ENCODE peak calls at places on chromosomes 2 and 18, in four cellular contexts. Z is lower leg skin, O is NCI-H82, N is dorsolateral prefrontal cortex. S is an unnamed sample.

GRCh38 chr2:232937278-232937906 is 67.3 kb downstream of the SNORC start:
- DNase-seq in O (no peak), N (no peak), Z (no peak), S (no peak)

GRCh38 chr2:85032621-85033020 is 61.7 kb downstream of the KCMF1 start:
- DNase-seq in O (no peak), N (no peak), Z (no peak), S (no peak)

GRCh38 chr2:155308367-155309009 is 610.0 kb downstream of the KCNJ3 start:
- DNase-seq in N (no peak), Z (no peak), O (no peak), S (no peak)

GRCh38 chr18:470661-471501 is 29.6 kb downstream of the COLEC12 start:
- DNase-seq in Z (no peak), N (no peak), O (no peak), S (no peak)

GRCh38 chr2:235270951-235271350 is 222.9 kb upstream of the AGAP1 start:
- DNase-seq in N (no peak), Z (no peak), O (no peak), S (no peak)

GRCh38 chr2:233409286-233409991 is 55.1 kb downstream of the DGKD start:
- DNase-seq in O (no peak), N (no peak), Z (peak), S (no peak)

GRCh38 chr2:162266468-162266754 is 23.2 kb upstream of the FAP start:
- DNase-seq in O (no peak), Z (no peak), N (no peak), S (no peak)

GRCh38 chr18:23136326-23137092 is 1.2 kb downstream of the CABLES1 start:
- DNase-seq in N (no peak), O (peak), Z (peak), S (peak)

GRCh38 chr2:3302751-3303582 is 74.7 kb downstream of the EIPR1 start:
- DNase-seq in Z (no peak), O (peak), N (no peak), S (no peak)

GRCh38 chr2:53559302-53559967 is 208.2 kb upstream of the CHAC2 start:
- DNase-seq in N (no peak), Z (no peak), O (no peak), S (no peak)

GRCh38 chr2:10267551-10268465 is 34.9 kb upstream of the HPCAL1 start:
- DNase-seq in N (no peak), Z (peak), O (peak), S (no peak)